ENCODE peak calls at places on chromosome 16, in four cellular contexts. P, J, H and D are unnamed samples.

GRCh38 chr16:20023190-20023589 is 50.5 kb downstream of the GPR139 start:
- DNase-seq in P (no peak), J (peak; percentile 40), H (no peak), D (no peak)

GRCh38 chr16:75279277-75279676 is 27.9 kb upstream of the BCAR1 start:
- DNase-seq in H (no peak), P (no peak), J (no peak), D (no peak)

GRCh38 chr16:56357765-56358322 is 67.5 kb downstream of the AMFR start:
- DNase-seq in P (no peak), H (no peak), J (no peak), D (no peak)

GRCh38 chr16:12617401-12617819 is 186.3 kb downstream of the CPPED1 start:
- DNase-seq in J (no peak), H (no peak), P (no peak), D (no peak)

GRCh38 chr16:75251280-75252048 is at the start of gene BCAR1:
- DNase-seq in P (peak; percentile 91), J (peak; percentile 83), H (no peak), D (peak; percentile 95)

GRCh38 chr16:1002399-1003161 is 21.0 kb downstream of the SOX8 start:
- DNase-seq in P (no peak), H (no peak), J (peak; percentile 92), D (no peak)

GRCh38 chr16:53098526-53099317 is 43.9 kb downstream of the CHD9 start:
- DNase-seq in H (peak; percentile 63), J (peak; percentile 83), P (peak; percentile 86), D (peak; percentile 36)

GRCh38 chr16:19344224-19344801 is 58.8 kb downstream of the CLEC19A start:
- DNase-seq in J (no peak), P (no peak), H (no peak), D (no peak)

GRCh38 chr16:12207939-12208338 is 231.4 kb downstream of the SNX29 start:
- DNase-seq in H (no peak), J (no peak), P (no peak), D (no peak)

GRCh38 chr16:14509675-14510132 is 120.4 kb downstream of the PARN start:
- DNase-seq in J (no peak), P (no peak), H (no peak), D (no peak)

GRCh38 chr16:11316331-11317015 is 28.8 kb upstream of the RMI2 start:
- DNase-seq in H (no peak), P (no peak), J (no peak), D (no peak)

GRCh38 chr16:86885139-86885538 is 306.8 kb downstream of the FOXL1 start:
- DNase-seq in H (no peak), J (no peak), P (no peak), D (no peak)

GRCh38 chr16:25014500-25015147 is 545 bp downstream of the ARHGAP17 start:
- DNase-seq in H (peak; percentile 35), P (no peak), J (peak; percentile 57), D (no peak)

GRCh38 chr16:58272855-58273254 is 22.0 kb downstream of the PRSS54 start:
- DNase-seq in P (no peak), H (no peak), J (no peak), D (no peak)

GRCh38 chr16:17526956-17527355 is 56.2 kb upstream of the XYLT1 start:
- DNase-seq in H (no peak), J (no peak), P (no peak), D (no peak)

GRCh38 chr16:83903739-83904138 is 4.8 kb downstream of the MLYCD start:
- DNase-seq in H (no peak), P (no peak), J (no peak), D (no peak)

GRCh38 chr16:82034981-82035612 is at the start of gene HSD17B2:
- DNase-seq in P (no peak), J (peak; percentile 87), H (no peak), D (no peak)